ENCODE peak calls at places on chromosomes 1 and 21, in six cellular contexts. One of them, this sample, is unnamed.
A peak's percentile ranks its signal among the peaks of the same experiment; 100 is the strongest.

GRCh38 chr1:68725353-68725752 is 228.5 kb upstream of the DEPDC1 start:
- DNase-seq in PC-9: peak; percentile 21
- DNase-seq in transverse colon: peak; percentile 7
- DNase-seq in heart right ventricle: peak; percentile 59
- DNase-seq in A549: no peak
- DNase-seq in body of pancreas: peak; percentile 30
- DNase-seq in this sample: peak; percentile 68

GRCh38 chr1:1616045-1616821 is 933 bp downstream of the MIB2 start:
- DNase-seq in PC-9: peak; percentile 56
- DNase-seq in transverse colon: peak; percentile 69
- DNase-seq in heart right ventricle: peak; percentile 62
- DNase-seq in A549: no peak
- DNase-seq in body of pancreas: peak; percentile 52
- DNase-seq in this sample: no peak

GRCh38 chr1:233707153-233707905 is 93.4 kb downstream of the KCNK1 start:
- DNase-seq in PC-9: peak; percentile 81
- DNase-seq in transverse colon: no peak
- DNase-seq in heart right ventricle: no peak
- DNase-seq in A549: peak; percentile 69
- DNase-seq in body of pancreas: peak; percentile 75
- DNase-seq in this sample: no peak

GRCh38 chr1:100187912-100188311 is 9.9 kb upstream of the LRRC39 start:
- DNase-seq in PC-9: no peak
- DNase-seq in transverse colon: peak; percentile 19
- DNase-seq in heart right ventricle: peak; percentile 17
- DNase-seq in A549: no peak
- DNase-seq in body of pancreas: peak; percentile 46
- DNase-seq in this sample: no peak

GRCh38 chr1:212678456-212679410 is 20.9 kb downstream of the BATF3 start:
- DNase-seq in PC-9: no peak
- DNase-seq in transverse colon: no peak
- DNase-seq in heart right ventricle: no peak
- DNase-seq in A549: no peak
- DNase-seq in body of pancreas: no peak
- DNase-seq in this sample: no peak

GRCh38 chr1:113247805-113248204 is 142.5 kb upstream of the MAGI3 start:
- DNase-seq in PC-9: no peak
- DNase-seq in transverse colon: no peak
- DNase-seq in heart right ventricle: no peak
- DNase-seq in A549: no peak
- DNase-seq in body of pancreas: no peak
- DNase-seq in this sample: no peak

GRCh38 chr1:60984066-60984799 is 98.1 kb upstream of the NFIA start:
- DNase-seq in PC-9: no peak
- DNase-seq in transverse colon: no peak
- DNase-seq in heart right ventricle: peak; percentile 37
- DNase-seq in A549: no peak
- DNase-seq in body of pancreas: peak; percentile 42
- DNase-seq in this sample: peak; percentile 69

GRCh38 chr1:206685749-206686485 is 1.2 kb downstream of the MAPKAPK2 start:
- DNase-seq in PC-9: peak; percentile 52
- DNase-seq in transverse colon: peak; percentile 53
- DNase-seq in heart right ventricle: peak; percentile 65
- DNase-seq in A549: peak; percentile 41
- DNase-seq in body of pancreas: peak; percentile 80
- DNase-seq in this sample: peak; percentile 89

GRCh38 chr1:223748773-223749733 is 36.7 kb downstream of the CAPN2 start:
- DNase-seq in PC-9: peak; percentile 32
- DNase-seq in transverse colon: peak; percentile 71
- DNase-seq in heart right ventricle: peak; percentile 75
- DNase-seq in A549: peak; percentile 67
- DNase-seq in body of pancreas: peak; percentile 57
- DNase-seq in this sample: peak; percentile 87

GRCh38 chr1:173406783-173407230 is 70.3 kb upstream of the PRDX6 start:
- DNase-seq in PC-9: no peak
- DNase-seq in transverse colon: peak; percentile 45
- DNase-seq in heart right ventricle: no peak
- DNase-seq in A549: no peak
- DNase-seq in body of pancreas: no peak
- DNase-seq in this sample: no peak

GRCh38 chr21:26795866-26796329 is 49.3 kb downstream of the ADAMTS1 start:
- DNase-seq in PC-9: no peak
- DNase-seq in transverse colon: peak; percentile 63
- DNase-seq in heart right ventricle: no peak
- DNase-seq in A549: peak; percentile 4
- DNase-seq in body of pancreas: peak; percentile 27
- DNase-seq in this sample: no peak

GRCh38 chr1:116853680-116854191 is 56.0 kb upstream of the PTGFRN start:
- DNase-seq in PC-9: peak; percentile 71
- DNase-seq in transverse colon: peak; percentile 49
- DNase-seq in heart right ventricle: no peak
- DNase-seq in A549: peak; percentile 69
- DNase-seq in body of pancreas: peak; percentile 78
- DNase-seq in this sample: no peak

GRCh38 chr1:59092126-59092525 is 204.8 kb upstream of the FGGY start:
- DNase-seq in PC-9: no peak
- DNase-seq in transverse colon: no peak
- DNase-seq in heart right ventricle: no peak
- DNase-seq in A549: no peak
- DNase-seq in body of pancreas: no peak
- DNase-seq in this sample: no peak

GRCh38 chr1:193700710-193701355 is 514.4 kb upstream of the B3GALT2 start:
- DNase-seq in PC-9: no peak
- DNase-seq in transverse colon: no peak
- DNase-seq in heart right ventricle: no peak
- DNase-seq in A549: peak; percentile 28
- DNase-seq in body of pancreas: no peak
- DNase-seq in this sample: no peak

GRCh38 chr1:230550428-230550827 is 91.9 kb upstream of the COG2 start:
- DNase-seq in PC-9: no peak
- DNase-seq in transverse colon: no peak
- DNase-seq in heart right ventricle: no peak
- DNase-seq in A549: no peak
- DNase-seq in body of pancreas: no peak
- DNase-seq in this sample: no peak

GRCh38 chr1:247103777-247104591 is at the start of gene ZNF669:
- DNase-seq in PC-9: peak; percentile 95
- DNase-seq in transverse colon: peak; percentile 98
- DNase-seq in heart right ventricle: peak; percentile 97
- DNase-seq in A549: peak; percentile 84
- DNase-seq in body of pancreas: peak; percentile 98
- DNase-seq in this sample: peak; percentile 98

GRCh38 chr21:45993210-45994085 is 11.9 kb downstream of the COL6A1 start:
- DNase-seq in PC-9: no peak
- DNase-seq in transverse colon: peak; percentile 10
- DNase-seq in heart right ventricle: peak; percentile 41
- DNase-seq in A549: no peak
- DNase-seq in body of pancreas: peak; percentile 1
- DNase-seq in this sample: peak; percentile 60

GRCh38 chr1:70063861-70064260 is 141.5 kb downstream of the LRRC40 start:
- DNase-seq in PC-9: no peak
- DNase-seq in transverse colon: no peak
- DNase-seq in heart right ventricle: no peak
- DNase-seq in A549: no peak
- DNase-seq in body of pancreas: no peak
- DNase-seq in this sample: no peak

GRCh38 chr1:178093150-178093957 is 550 bp upstream of the RASAL2 start:
- DNase-seq in PC-9: peak; percentile 91
- DNase-seq in transverse colon: peak; percentile 91
- DNase-seq in heart right ventricle: peak; percentile 91
- DNase-seq in A549: peak; percentile 98
- DNase-seq in body of pancreas: peak; percentile 94
- DNase-seq in this sample: peak; percentile 96

GRCh38 chr21:17495680-17496079 is 17.2 kb upstream of the CXADR start:
- DNase-seq in PC-9: no peak
- DNase-seq in transverse colon: no peak
- DNase-seq in heart right ventricle: no peak
- DNase-seq in A549: no peak
- DNase-seq in body of pancreas: no peak
- DNase-seq in this sample: no peak

GRCh38 chr1:110196917-110197782 is 13.0 kb upstream of the KCNC4 start:
- DNase-seq in PC-9: peak; percentile 45
- DNase-seq in transverse colon: no peak
- DNase-seq in heart right ventricle: no peak
- DNase-seq in A549: peak; percentile 77
- DNase-seq in body of pancreas: peak; percentile 47
- DNase-seq in this sample: peak; percentile 50

GRCh38 chr1:8122160-8122476 is 96.0 kb upstream of the ERRFI1 start:
- DNase-seq in PC-9: no peak
- DNase-seq in transverse colon: no peak
- DNase-seq in heart right ventricle: no peak
- DNase-seq in A549: no peak
- DNase-seq in body of pancreas: no peak
- DNase-seq in this sample: no peak

GRCh38 chr21:15224346-15225086 is 159.7 kb upstream of the NRIP1 start:
- DNase-seq in PC-9: peak; percentile 28
- DNase-seq in transverse colon: no peak
- DNase-seq in heart right ventricle: no peak
- DNase-seq in A549: peak; percentile 21
- DNase-seq in body of pancreas: no peak
- DNase-seq in this sample: no peak

GRCh38 chr1:227635596-227635995 is 72.2 kb downstream of the ZNF678 start:
- DNase-seq in PC-9: no peak
- DNase-seq in transverse colon: no peak
- DNase-seq in heart right ventricle: no peak
- DNase-seq in A549: no peak
- DNase-seq in body of pancreas: no peak
- DNase-seq in this sample: no peak

DNA sequence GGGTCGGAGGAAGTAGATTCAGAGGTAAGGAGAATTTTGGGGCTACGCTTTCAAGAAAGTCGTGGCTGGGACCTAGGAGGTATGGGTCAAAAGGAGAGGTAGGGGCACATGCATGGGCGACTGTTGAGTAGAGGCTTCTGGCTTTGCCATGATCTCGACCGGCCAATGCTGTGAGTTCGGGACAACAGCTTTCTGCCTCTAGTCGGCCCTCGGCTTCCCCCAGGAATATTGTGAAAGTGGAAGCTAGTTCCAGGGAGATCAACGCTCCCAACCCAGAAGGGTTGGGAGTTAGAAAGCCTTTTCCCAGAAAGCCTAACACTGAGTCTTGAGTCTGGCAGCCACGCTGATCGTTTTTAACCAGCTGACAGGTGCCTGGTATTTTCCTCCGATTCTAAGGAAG is 69.0 kb downstream of the ZNF678 start:
- DNase-seq in PC-9: no peak
- DNase-seq in transverse colon: no peak
- DNase-seq in heart right ventricle: no peak
- DNase-seq in A549: no peak
- DNase-seq in body of pancreas: no peak
- DNase-seq in this sample: no peak
- H3K9me3 ChIP-seq in PC-9: peaks cover 4% of the 10 kb centered on the region
- H3K9me3 ChIP-seq in transverse colon: peaks cover 71% of the 10 kb centered on the region
- H3K9me3 ChIP-seq in heart right ventricle: peaks cover 96% of the 10 kb centered on the region
- H3K9me3 ChIP-seq in A549: peaks cover 44% of the 10 kb centered on the region
- H3K9me3 ChIP-seq in body of pancreas: no peaks in the 10 kb centered on the region
- H3K9me3 ChIP-seq in this sample: peaks cover 4% of the 10 kb centered on the region

GRCh38 chr1:225462714-225463574 is 35.1 kb upstream of the LBR start:
- DNase-seq in PC-9: no peak
- DNase-seq in transverse colon: no peak
- DNase-seq in heart right ventricle: no peak
- DNase-seq in A549: no peak
- DNase-seq in body of pancreas: no peak
- DNase-seq in this sample: peak; percentile 46
- H3K4me1 ChIP-seq in PC-9: peaks cover 72% of the 10 kb centered on the region
- H3K4me1 ChIP-seq in transverse colon: peaks cover 40% of the 10 kb centered on the region
- H3K4me1 ChIP-seq in heart right ventricle: peaks cover 65% of the 10 kb centered on the region
- H3K4me1 ChIP-seq in A549: peaks cover 45% of the 10 kb centered on the region
- H3K4me1 ChIP-seq in body of pancreas: peaks cover 5% of the 10 kb centered on the region
- H3K4me1 ChIP-seq in this sample: no peaks in the 10 kb centered on the region

DNA sequence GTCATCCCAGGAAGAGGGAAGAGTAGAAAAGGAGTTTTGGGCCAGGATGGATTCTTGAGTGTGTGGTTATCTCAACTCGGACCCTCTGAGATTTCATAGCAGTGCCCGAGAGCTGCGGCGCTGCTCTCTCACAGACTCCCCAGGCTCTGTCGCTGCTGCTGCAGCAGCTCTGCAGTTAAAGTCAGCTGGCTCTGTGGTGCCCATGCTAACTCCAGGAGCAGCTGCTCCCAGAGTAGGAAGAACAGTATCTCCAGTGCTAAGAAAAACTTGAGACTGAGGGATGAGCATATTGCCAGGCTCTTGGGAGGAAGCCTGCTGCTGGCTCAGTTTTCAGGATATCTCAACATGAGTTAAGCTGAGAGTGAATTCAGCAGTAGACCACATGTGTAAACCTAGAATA is 4.4 kb downstream of the LCE2D start:
- DNase-seq in PC-9: no peak
- DNase-seq in transverse colon: no peak
- DNase-seq in heart right ventricle: no peak
- DNase-seq in A549: no peak
- DNase-seq in body of pancreas: no peak
- DNase-seq in this sample: no peak
- H3K9me3 ChIP-seq in PC-9: no peaks in the 10 kb centered on the region
- H3K9me3 ChIP-seq in transverse colon: no peaks in the 10 kb centered on the region
- H3K9me3 ChIP-seq in heart right ventricle: no peaks in the 10 kb centered on the region
- H3K9me3 ChIP-seq in A549: no peaks in the 10 kb centered on the region
- H3K9me3 ChIP-seq in body of pancreas: no peaks in the 10 kb centered on the region
- H3K9me3 ChIP-seq in this sample: no peaks in the 10 kb centered on the region

GRCh38 chr1:19441048-19441447 is 44.3 kb downstream of the CAPZB start:
- DNase-seq in PC-9: no peak
- DNase-seq in transverse colon: no peak
- DNase-seq in heart right ventricle: no peak
- DNase-seq in A549: no peak
- DNase-seq in body of pancreas: no peak
- DNase-seq in this sample: no peak

GRCh38 chr1:19439464-19440171 is 45.7 kb downstream of the CAPZB start:
- DNase-seq in PC-9: no peak
- DNase-seq in transverse colon: no peak
- DNase-seq in heart right ventricle: peak; percentile 50
- DNase-seq in A549: no peak
- DNase-seq in body of pancreas: no peak
- DNase-seq in this sample: peak; percentile 68

GRCh38 chr1:19436716-19437476 is 48.4 kb downstream of the CAPZB start:
- DNase-seq in PC-9: peak; percentile 15
- DNase-seq in transverse colon: peak; percentile 86
- DNase-seq in heart right ventricle: peak; percentile 59
- DNase-seq in A549: no peak
- DNase-seq in body of pancreas: peak; percentile 86
- DNase-seq in this sample: peak; percentile 81

GRCh38 chr1:19437911-19438310 is 47.4 kb downstream of the CAPZB start:
- DNase-seq in PC-9: no peak
- DNase-seq in transverse colon: peak; percentile 57
- DNase-seq in heart right ventricle: peak; percentile 82
- DNase-seq in A549: no peak
- DNase-seq in body of pancreas: no peak
- DNase-seq in this sample: peak; percentile 66

DNA sequence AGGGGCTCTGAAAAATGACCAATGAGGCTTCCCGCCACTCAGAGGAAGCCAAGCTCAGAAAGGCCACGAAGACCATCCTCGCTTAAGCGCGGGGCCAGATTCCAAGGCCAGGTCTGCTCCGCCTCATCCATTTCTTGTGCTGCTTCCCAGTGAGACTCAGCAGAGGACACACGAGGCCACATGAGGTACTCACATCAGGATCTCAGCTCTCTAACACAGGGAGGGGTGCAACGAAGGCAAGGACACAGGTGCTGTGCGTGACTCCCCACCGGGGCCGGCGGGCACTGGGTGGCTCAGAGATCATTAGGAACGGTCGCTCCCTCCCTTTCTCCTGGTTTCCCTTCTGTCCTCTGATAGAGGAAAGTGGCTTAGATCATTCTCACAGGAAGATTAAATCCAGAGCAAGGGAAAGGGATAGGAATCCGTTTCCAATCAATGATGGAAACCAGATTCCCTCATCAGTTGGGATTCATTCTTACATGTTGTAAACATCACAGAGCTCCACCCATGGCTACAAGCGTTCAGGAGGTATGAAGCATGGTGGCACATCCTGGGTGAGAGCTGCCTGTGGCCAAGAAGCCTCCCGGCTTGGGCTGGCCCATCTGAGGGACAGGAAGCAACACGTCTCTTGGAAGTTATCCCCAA is 46.7 kb downstream of the CAPZB start:
- DNase-seq in PC-9: no peak
- DNase-seq in transverse colon: no peak
- DNase-seq in heart right ventricle: no peak
- DNase-seq in A549: no peak
- DNase-seq in body of pancreas: no peak
- DNase-seq in this sample: peak; percentile 35
- H3K4me1 ChIP-seq in PC-9: peaks cover 14% of the 10 kb centered on the region
- H3K4me1 ChIP-seq in transverse colon: peaks cover 79% of the 10 kb centered on the region
- H3K4me1 ChIP-seq in heart right ventricle: peaks cover 99% of the 10 kb centered on the region
- H3K4me1 ChIP-seq in A549: peaks cover 68% of the 10 kb centered on the region
- H3K4me1 ChIP-seq in body of pancreas: peaks cover 51% of the 10 kb centered on the region
- H3K4me1 ChIP-seq in this sample: peaks cover 46% of the 10 kb centered on the region

This sample was measured in kidney.